ENCODE peak calls at places on chromosomes 1 and 21, in five cellular contexts. M is left lung, A is lung, F is RWPE2, T is pancreas. B is an unnamed sample.

GRCh38 chr21:40331804-40332203 is 464.6 kb downstream of the PCP4 start:
- ATAC-seq in M (no peak), A (no peak), F (no peak), T (no peak), B (no peak)

GRCh38 chr1:100023482-100023881 is 53.7 kb downstream of the SLC35A3 start:
- ATAC-seq in M (no peak), A (no peak), F (no peak), T (no peak), B (no peak)

GRCh38 chr1:59266180-59266926 is 30.5 kb upstream of the FGGY start:
- ATAC-seq in M (peak), A (no peak), F (no peak), T (no peak), B (no peak)

GRCh38 chr1:56894014-56894413 is 39.4 kb downstream of the C8A start:
- ATAC-seq in M (no peak), A (no peak), F (no peak), T (no peak), B (no peak)

GRCh38 chr1:184685116-184685515 is 69.5 kb downstream of the EDEM3 start:
- ATAC-seq in M (no peak), A (no peak), F (no peak), T (no peak), B (no peak)

GRCh38 chr1:54310439-54311328 is 95.5 kb downstream of the SSBP3 start:
- ATAC-seq in M (peak), A (no peak), F (no peak), T (peak), B (no peak)

GRCh38 chr1:15178571-15179484 is 25.3 kb downstream of the TMEM51 start:
- ATAC-seq in M (peak), A (peak), F (peak), T (peak), B (peak)

GRCh38 chr1:159921700-159922498 is 3.4 kb downstream of the TAGLN2 start:
- ATAC-seq in M (no peak), A (no peak), F (no peak), T (no peak), B (no peak)

GRCh38 chr1:112849967-112850641 is 105.9 kb downstream of the SLC16A1 start:
- ATAC-seq in M (no peak), A (no peak), F (peak), T (no peak), B (no peak)

GRCh38 chr21:38126677-38127271 is 130.0 kb upstream of the KCNJ15 start:
- ATAC-seq in M (peak), A (peak), F (peak), T (peak), B (no peak)

DNA sequence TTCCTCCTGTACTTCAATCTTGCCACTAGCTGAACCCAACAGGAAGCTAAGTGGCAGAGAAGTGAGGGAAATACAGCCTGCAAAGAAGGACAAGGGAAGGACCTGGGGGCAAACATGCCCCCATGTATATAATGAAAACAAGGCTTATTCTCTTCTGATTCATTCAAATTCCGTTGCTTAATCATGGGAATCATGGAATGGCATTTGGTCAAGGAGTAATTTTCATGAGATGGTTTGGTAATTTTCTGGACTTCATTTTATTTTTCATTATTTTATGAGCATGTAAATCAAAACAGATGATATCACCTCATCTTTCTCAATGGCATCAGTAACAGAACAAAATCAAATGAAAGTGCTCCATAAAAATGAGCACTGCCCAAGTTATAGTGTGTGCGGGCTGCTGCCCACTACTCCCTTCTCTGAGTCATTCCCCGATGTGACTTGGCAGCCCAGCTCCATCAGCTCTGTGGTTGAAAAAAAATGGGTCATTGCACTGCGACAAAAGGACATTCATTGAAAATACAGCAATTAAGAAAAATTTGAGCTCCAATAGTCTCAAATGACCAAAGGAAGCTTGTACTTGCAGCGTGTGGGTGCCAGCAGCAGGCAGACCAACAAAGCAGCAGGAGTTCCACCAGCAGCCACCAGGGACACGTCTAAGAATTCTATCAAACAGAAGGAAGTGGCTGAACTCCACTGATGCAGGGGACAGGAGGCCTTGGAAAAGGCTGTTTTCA is 84.3 kb upstream of the VAV3 start:
- ATAC-seq in M (peak), A (no peak), F (no peak), T (no peak), B (no peak)
- TF ChIP-seq CTCF in M (peak), A (no peak), F (no peak), T (peak), B (no peak)

DNA sequence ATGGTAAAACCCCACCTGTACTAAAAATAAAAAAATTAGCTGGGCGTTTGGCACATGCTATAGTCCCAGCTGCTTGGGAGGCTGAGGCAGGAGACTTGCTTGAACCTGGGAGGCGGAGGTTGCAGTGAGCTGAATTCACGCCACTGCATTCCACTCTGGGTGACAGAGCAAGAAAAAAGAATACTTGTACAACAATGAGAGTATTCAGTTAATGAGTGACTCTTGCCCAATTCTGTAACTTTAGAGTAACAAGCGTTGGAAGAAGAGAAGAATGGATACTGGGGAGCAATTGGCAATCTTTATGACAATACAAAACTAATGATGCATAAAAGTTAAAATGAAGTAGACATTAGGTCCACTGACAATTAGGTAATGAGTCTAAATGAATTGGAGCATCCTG is 10.5 kb downstream of the ANXA9 start:
- ATAC-seq in M (no peak), A (no peak), F (no peak), T (no peak), B (no peak)
- TF ChIP-seq CTCF in M (no peak), A (no peak), F (no peak), T (no peak), B (no peak)

DNA sequence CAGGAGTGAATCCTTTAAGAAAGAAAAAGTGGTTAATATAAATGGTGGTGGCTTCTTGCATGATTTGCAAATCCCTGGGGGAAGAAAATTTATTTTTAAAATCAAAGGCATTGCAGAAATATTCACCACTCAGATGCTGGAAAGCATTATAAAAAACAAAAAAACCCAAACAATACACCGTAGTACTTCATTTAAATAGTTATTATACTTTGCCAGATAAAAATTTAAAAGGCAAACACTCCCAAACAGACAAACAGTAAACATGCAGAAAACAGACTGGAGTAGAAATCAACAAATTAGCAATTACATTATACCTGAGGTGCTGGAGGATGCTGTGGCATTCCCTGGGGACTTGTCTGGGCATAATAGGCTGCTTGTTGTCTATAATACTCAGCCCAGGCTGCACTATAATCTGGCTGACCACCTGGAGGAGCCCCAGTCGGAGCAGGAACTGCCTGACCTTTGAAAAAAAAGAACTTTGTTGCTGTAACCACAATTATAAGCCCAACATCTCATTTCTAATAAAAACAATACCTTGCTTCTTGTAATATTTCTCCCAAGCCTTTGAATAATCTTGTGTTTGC is 29.9 kb downstream of the FUBP1 start:
- ATAC-seq in M (no peak), A (no peak), F (peak), T (peak), B (no peak)
- TF ChIP-seq CTCF in M (no peak), A (no peak), F (peak), T (no peak), B (peak)

DNA sequence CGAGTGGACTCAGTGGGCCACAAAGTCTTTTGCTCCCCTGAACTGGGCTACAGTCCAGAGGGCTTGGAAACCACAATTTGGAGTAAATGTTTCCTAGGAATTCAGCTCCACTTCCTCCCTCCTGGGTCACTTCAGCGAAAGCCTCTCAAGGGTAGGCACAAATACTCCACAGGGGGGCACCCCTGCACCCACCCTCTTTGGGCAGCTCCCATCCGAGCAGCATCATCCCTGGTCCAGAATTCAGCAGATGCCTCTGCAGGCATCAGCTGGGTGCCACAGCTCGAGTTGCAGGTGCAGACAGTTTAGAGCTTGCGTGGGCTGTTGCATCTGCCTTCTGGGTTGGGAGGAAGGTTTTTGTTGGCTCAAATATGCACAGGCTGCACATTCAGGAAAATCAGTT is 25.0 kb downstream of the KANK4 start:
- ATAC-seq in M (peak), A (no peak), F (peak), T (peak), B (no peak)
- TF ChIP-seq CTCF in M (no peak), A (no peak), F (peak), T (no peak), B (no peak)

GRCh38 chr1:115647507-115647906 is 5.7 kb downstream of the VANGL1 start:
- ATAC-seq in M (no peak), A (no peak), F (no peak), T (no peak), B (no peak)
- TF ChIP-seq CTCF in M (no peak), A (no peak), F (no peak), T (no peak), B (no peak)

GRCh38 chr21:27213328-27213727 is 246.4 kb upstream of the ADAMTS5 start:
- ATAC-seq in M (no peak), A (no peak), F (no peak), T (no peak), B (no peak)
- TF ChIP-seq CTCF in M (no peak), A (no peak), F (no peak), T (no peak), B (peak)

GRCh38 chr1:24847995-24848857 is 81.8 kb downstream of the RUNX3 start:
- ATAC-seq in M (peak), A (peak), F (peak), T (peak), B (peak)

GRCh38 chr1:24850353-24850905 is 79.6 kb downstream of the RUNX3 start:
- ATAC-seq in M (no peak), A (no peak), F (no peak), T (no peak), B (no peak)

GRCh38 chr1:24855474-24855873 is 74.6 kb downstream of the RUNX3 start:
- ATAC-seq in M (no peak), A (no peak), F (no peak), T (no peak), B (no peak)

GRCh38 chr1:24853656-24854055 is 76.4 kb downstream of the RUNX3 start:
- ATAC-seq in M (no peak), A (no peak), F (no peak), T (no peak), B (no peak)

DNA sequence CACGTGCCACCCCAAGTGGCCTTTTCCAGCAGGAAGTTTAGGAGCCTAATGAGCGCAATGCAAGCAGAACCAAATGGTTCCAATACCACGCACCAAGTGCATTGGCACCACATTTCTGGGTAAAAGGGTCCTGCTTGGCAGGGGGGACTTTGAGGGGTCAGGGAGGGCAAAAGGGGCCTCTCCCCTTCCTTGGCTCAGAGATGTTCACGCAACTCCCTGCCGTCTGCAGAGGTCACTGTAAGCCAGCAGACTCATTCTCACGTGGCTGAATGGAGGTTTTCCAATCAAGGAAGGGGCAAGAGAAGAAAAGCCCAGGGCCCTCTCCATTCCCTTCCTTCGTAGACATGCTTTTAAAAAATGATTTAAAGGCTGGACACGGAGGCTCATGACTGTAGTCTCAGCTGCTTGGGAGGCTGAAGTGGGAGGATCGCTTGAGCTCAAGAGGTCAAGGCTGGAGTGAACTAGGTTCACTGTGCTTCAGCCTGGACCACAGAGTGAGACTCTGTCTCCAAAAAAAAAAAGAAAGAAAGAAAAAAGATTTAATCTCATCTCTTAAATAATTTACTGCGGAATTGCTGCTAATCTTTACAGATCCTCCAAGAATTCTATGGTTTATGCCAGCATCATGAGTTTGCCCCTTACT is 80.3 kb downstream of the RUNX3 start:
- ATAC-seq in M (peak), A (no peak), F (no peak), T (no peak), B (no peak)
- TF ChIP-seq CTCF in M (no peak), A (peak), F (peak), T (no peak), B (no peak)